ENCODE peak calls at places on chromosomes 1 and 21, in four cellular contexts. B is hepatic stellate cell, A is HEK293T, Y is GM04503. G is an unnamed sample.

GRCh38 chr1:41811978-41812852 is 106.5 kb downstream of the HIVEP3 start:
- DNase-seq in B (peak), A (peak), Y (peak), G (peak)

GRCh38 chr1:244813327-244813726 is 22.1 kb upstream of the COX20 start:
- DNase-seq in B (no peak), A (no peak), Y (no peak), G (no peak)

GRCh38 chr21:42760361-42760970 is 107.0 kb downstream of the PDE9A start:
- DNase-seq in B (no peak), A (no peak), Y (no peak), G (no peak)

GRCh38 chr21:35191128-35191527 is 142.0 kb upstream of the RUNX1 start:
- DNase-seq in B (no peak), A (no peak), Y (no peak), G (no peak)

GRCh38 chr1:155277896-155278688 is 829 bp downstream of the HCN3 start:
- DNase-seq in B (peak), A (peak), Y (no peak), G (peak)

GRCh38 chr1:98045211-98046030 is 124.6 kb upstream of the DPYD start:
- DNase-seq in B (peak), A (no peak), Y (no peak), G (peak)

GRCh38 chr1:26031196-26031902 is 9.8 kb downstream of the EXTL1 start:
- DNase-seq in B (peak), A (no peak), Y (peak), G (no peak)

GRCh38 chr1:89310505-89310904 is 37.8 kb upstream of the GBP5 start:
- DNase-seq in B (no peak), A (no peak), Y (no peak), G (no peak)

GRCh38 chr1:211469938-211470529 is 21.9 kb downstream of the RD3 start:
- DNase-seq in B (peak), A (peak), Y (no peak), G (peak)

GRCh38 chr1:225735252-225736149 is 42.1 kb upstream of the SRP9 start:
- DNase-seq in B (peak), A (no peak), Y (peak), G (peak)

GRCh38 chr1:206578115-206578935 is 33.9 kb downstream of the EIF2D start:
- DNase-seq in B (no peak), A (no peak), Y (no peak), G (no peak)

GRCh38 chr1:111417755-111418154 is 9.8 kb downstream of the OVGP1 start:
- DNase-seq in B (no peak), A (no peak), Y (peak), G (no peak)

GRCh38 chr21:46116846-46117585 is 19.1 kb downstream of the COL6A2 start:
- DNase-seq in B (no peak), A (no peak), Y (no peak), G (peak)

GRCh38 chr21:45543710-45544448 is 1.6 kb upstream of the SLC19A1 start:
- DNase-seq in B (no peak), A (no peak), Y (no peak), G (peak)

GRCh38 chr1:25676488-25676887 is 59.9 kb downstream of the MAN1C1 start:
- DNase-seq in B (no peak), A (no peak), Y (no peak), G (no peak)

GRCh38 chr1:27341525-27342252 is at the start of gene SYTL1:
- DNase-seq in B (peak), A (peak), Y (no peak), G (peak)

G was measured in SK-N-SH.